ENCODE peak calls at places on chromosomes 4 and X, in seven cellular contexts. Y is vagina; M is OCI-LY7; T is naive thymus-derived CD8-positive, alpha-beta T cell; E is suprapubic skin; A is aorta; J is Calu3. B is an unnamed sample.

GRCh38 chr4:153533387-153533786 is 67.2 kb downstream of the TMEM131L start:
- DNase-seq in Y (no peak), M (no peak), T (no peak), E (no peak), A (no peak), J (no peak), B (no peak)

GRCh38 chrX:26783512-26784225 is 567.7 kb downstream of the MAGEB5 start:
- DNase-seq in Y (no peak), M (peak; percentile 62), T (no peak), E (no peak), A (no peak), J (peak; percentile 7), B (peak; percentile 65)

GRCh38 chr4:13159041-13159620 is 325.0 kb downstream of the RAB28 start:
- DNase-seq in Y (no peak), M (no peak), T (no peak), E (no peak), A (no peak), J (no peak), B (no peak)

GRCh38 chr4:1490011-1490905 is 84.0 kb upstream of the NKX1-1 start:
- DNase-seq in Y (no peak), M (no peak), T (no peak), E (peak; percentile 76), A (no peak), J (no peak), B (no peak)

GRCh38 chrX:55028040-55028439 is 2.7 kb downstream of the ALAS2 start:
- DNase-seq in Y (no peak), M (no peak), T (no peak), E (no peak), A (no peak), J (no peak), B (no peak)

GRCh38 chrX:115330498-115331138 is 41.1 kb downstream of the LUZP4 start:
- DNase-seq in Y (no peak), M (peak; percentile 11), T (peak; percentile 27), E (no peak), A (no peak), J (peak; percentile 39), B (peak; percentile 50)

GRCh38 chr4:171880136-171880535 is 66.9 kb downstream of the GALNTL6 start:
- DNase-seq in Y (no peak), M (no peak), T (no peak), E (no peak), A (no peak), J (peak; percentile 2), B (no peak)

GRCh38 chr4:52103314-52103713 is 52.2 kb downstream of the SPATA18 start:
- DNase-seq in Y (no peak), M (no peak), T (no peak), E (no peak), A (no peak), J (no peak), B (no peak)

GRCh38 chr4:183876268-183876934 is 28.7 kb upstream of the STOX2 start:
- DNase-seq in Y (no peak), M (no peak), T (no peak), E (no peak), A (peak; percentile 94), J (peak; percentile 54), B (no peak)

GRCh38 chrX:45506149-45506768 is 305.6 kb upstream of the DIPK2B start:
- DNase-seq in Y (no peak), M (no peak), T (no peak), E (no peak), A (no peak), J (no peak), B (no peak)

GRCh38 chr4:185028625-185029024 is 10.3 kb downstream of the HELT start:
- DNase-seq in Y (no peak), M (no peak), T (no peak), E (no peak), A (no peak), J (no peak), B (no peak)

GRCh38 chr4:112348488-112349158 is 51.5 kb downstream of the ALPK1 start:
- DNase-seq in Y (no peak), M (no peak), T (no peak), E (no peak), A (peak; percentile 76), J (no peak), B (peak; percentile 32)

GRCh38 chrX:40733691-40734090 is 1.7 kb downstream of the MED14 start:
- DNase-seq in Y (no peak), M (no peak), T (no peak), E (no peak), A (no peak), J (no peak), B (no peak)

GRCh38 chrX:9340619-9341304 is 124.1 kb upstream of the TBL1X start:
- DNase-seq in Y (no peak), M (peak; percentile 26), T (peak; percentile 78), E (no peak), A (no peak), J (no peak), B (peak; percentile 92)

GRCh38 chr4:89765966-89766365 is 71.0 kb downstream of the SNCA start:
- DNase-seq in Y (no peak), M (no peak), T (no peak), E (no peak), A (no peak), J (no peak), B (no peak)

GRCh38 chr4:2258091-2259035 is 3.5 kb downstream of the MXD4 start:
- DNase-seq in Y (peak; percentile 86), M (no peak), T (no peak), E (peak; percentile 78), A (peak; percentile 72), J (no peak), B (no peak)

GRCh38 chr4:1234296-1234695 is 14.6 kb downstream of the CTBP1 start:
- DNase-seq in Y (no peak), M (no peak), T (no peak), E (no peak), A (peak; percentile 57), J (no peak), B (no peak)

GRCh38 chr4:166165829-166166420 is 292.9 kb downstream of the TLL1 start:
- DNase-seq in Y (no peak), M (peak; percentile 68), T (peak; percentile 44), E (no peak), A (no peak), J (peak; percentile 16), B (peak; percentile 70)

GRCh38 chr4:149911371-149911770 is 95.7 kb upstream of the IQCM start:
- DNase-seq in Y (no peak), M (no peak), T (no peak), E (no peak), A (no peak), J (no peak), B (no peak)

GRCh38 chr4:52566136-52567031 is 92.7 kb downstream of the USP46 start:
- DNase-seq in Y (no peak), M (no peak), T (no peak), E (no peak), A (no peak), J (no peak), B (no peak)

B was measured in NB4.